ENCODE peak calls at places on chromosomes 11 and 22, in nine cellular contexts. N is germinal center; R is stimulated activated CD4-positive, alpha-beta T cell treated with anti-CD3 and anti-CD28 coated beads, Interleukin-2, amount 100 ng/mL, for 48 hours; J is progenitor cell of endocrine pancreas; Q is NCI-H187; P is Daoy; Z is midbrain; D is ureter; Y is neural crest cell. A is an unnamed sample.

GRCh38 chr11:65625628-65626342 is 10.2 kb downstream of the PCNX3 start:
- DNase-seq in Z (peak; percentile 66), P (peak; percentile 57), Q (no peak), N (peak; percentile 62), R (peak; percentile 29), J (no peak), Y (peak; percentile 40), D (no peak), A (peak; percentile 57)

GRCh38 chr22:49768511-49768910 is 59.2 kb downstream of the BRD1 start:
- DNase-seq in Z (no peak), J (no peak), Q (no peak), R (no peak), D (no peak), P (no peak), N (no peak), Y (no peak), A (no peak)

GRCh38 chr11:65479184-65480145 is 19.4 kb upstream of the MALAT1 start:
- DNase-seq in P (peak; percentile 80), Z (no peak), N (no peak), R (no peak), J (no peak), D (no peak), Q (peak; percentile 63), Y (no peak), A (peak; percentile 84)

GRCh38 chr11:128188346-128189115 is 398.8 kb downstream of the ETS1 start:
- DNase-seq in N (no peak), R (no peak), Y (no peak), P (no peak), Q (no peak), D (no peak), J (no peak), Z (no peak), A (no peak)

GRCh38 chr22:37032535-37033460 is 13.3 kb downstream of the MPST start:
- DNase-seq in J (peak; percentile 63), N (no peak), Q (no peak), R (no peak), Z (no peak), P (peak; percentile 16), Y (no peak), D (peak; percentile 82), A (peak; percentile 43)

GRCh38 chr11:129785383-129786111 is 30.1 kb upstream of the TMEM45B start:
- DNase-seq in P (peak; percentile 10), Y (no peak), D (no peak), J (no peak), N (no peak), Z (peak; percentile 1), Q (no peak), R (no peak), A (peak; percentile 80)

GRCh38 chr11:69637956-69638871 is 2.7 kb upstream of the CCND1 start:
- DNase-seq in Q (no peak), P (peak; percentile 78), D (no peak), R (no peak), J (peak; percentile 77), N (no peak), Z (no peak), Y (peak; percentile 67), A (peak; percentile 80)

GRCh38 chr22:33476206-33476605 is 418.0 kb upstream of the SYN3 start:
- DNase-seq in J (no peak), R (no peak), N (no peak), P (peak; percentile 19), Q (no peak), Z (no peak), Y (no peak), D (no peak), A (no peak)

GRCh38 chr11:3215346-3216026 is 3.1 kb downstream of the MRGPRG start:
- DNase-seq in N (no peak), R (no peak), Z (no peak), Y (no peak), J (no peak), P (no peak), D (no peak), Q (no peak), A (no peak)

GRCh38 chr11:100098560-100098959 is 588.5 kb upstream of the ARHGAP42 start:
- DNase-seq in J (no peak), Y (no peak), Q (no peak), R (no peak), N (no peak), Z (no peak), D (no peak), P (no peak), A (no peak)

GRCh38 chr11:66617148-66617814 is 851 bp downstream of the RBM14 start:
- DNase-seq in Z (no peak), J (no peak), N (no peak), D (no peak), P (no peak), R (no peak), Q (no peak), Y (no peak), A (no peak)

A was measured in T47D.